ENCODE peak calls at places on chromosomes 13 and 19, in five cellular contexts. Y, H, M, D and N are unnamed samples.

GRCh38 chr13:111296417-111296816 is 24.0 kb upstream of the TEX29 start:
- DNase-seq in Y (no peak), H (no peak), M (no peak), D (no peak), N (no peak)

GRCh38 chr13:99655351-99656091 is 154.2 kb downstream of the TM9SF2 start:
- DNase-seq in Y (no peak), H (no peak), M (peak; percentile 9), D (no peak), N (peak; percentile 57)

GRCh38 chr13:21884299-21884878 is 213.5 kb downstream of the FGF9 start:
- DNase-seq in Y (no peak), H (no peak), M (no peak), D (no peak), N (no peak)

GRCh38 chr19:42267644-42268141 is 1.4 kb upstream of the CIC start:
- DNase-seq in Y (no peak), H (no peak), M (no peak), D (no peak), N (peak; percentile 70)

GRCh38 chr13:108924154-108924940 is 294.9 kb downstream of the MYO16 start:
- DNase-seq in Y (no peak), H (no peak), M (peak; percentile 81), D (no peak), N (peak; percentile 47)

GRCh38 chr13:32087955-32088747 is 56.6 kb downstream of the FRY start:
- DNase-seq in Y (no peak), H (no peak), M (peak; percentile 5), D (no peak), N (no peak)

GRCh38 chr19:52070496-52070895 is 21.9 kb upstream of the ZNF432 start:
- DNase-seq in Y (no peak), H (no peak), M (no peak), D (no peak), N (peak; percentile 92)

GRCh38 chr19:50171752-50172151 is 8.7 kb upstream of the IZUMO2 start:
- DNase-seq in Y (no peak), H (no peak), M (no peak), D (no peak), N (no peak)

GRCh38 chr19:21581646-21582045 is 76.2 kb downstream of the ZNF429 start:
- DNase-seq in Y (no peak), H (no peak), M (no peak), D (no peak), N (no peak)

GRCh38 chr13:102913924-102914628 is 68.2 kb downstream of the ERCC5 start:
- DNase-seq in Y (no peak), H (no peak), M (no peak), D (no peak), N (no peak)

GRCh38 chr19:8423821-8424223 is 10.7 kb downstream of the MARCHF2 start:
- DNase-seq in Y (peak; percentile 66), H (peak; percentile 41), M (peak; percentile 99), D (no peak), N (peak; percentile 99)

GRCh38 chr19:56617531-56617930 is 22.4 kb downstream of the ZNF71 start:
- DNase-seq in Y (no peak), H (no peak), M (no peak), D (no peak), N (no peak)

GRCh38 chr19:56622374-56622773 is 20.6 kb upstream of the SMIM17 start:
- DNase-seq in Y (no peak), H (no peak), M (no peak), D (no peak), N (no peak)

GRCh38 chr19:56625708-56626107 is 17.3 kb upstream of the SMIM17 start:
- DNase-seq in Y (no peak), H (no peak), M (no peak), D (no peak), N (no peak)

GRCh38 chr19:56619131-56619530 is 23.8 kb upstream of the SMIM17 start:
- DNase-seq in Y (no peak), H (no peak), M (no peak), D (no peak), N (no peak)

DNA sequence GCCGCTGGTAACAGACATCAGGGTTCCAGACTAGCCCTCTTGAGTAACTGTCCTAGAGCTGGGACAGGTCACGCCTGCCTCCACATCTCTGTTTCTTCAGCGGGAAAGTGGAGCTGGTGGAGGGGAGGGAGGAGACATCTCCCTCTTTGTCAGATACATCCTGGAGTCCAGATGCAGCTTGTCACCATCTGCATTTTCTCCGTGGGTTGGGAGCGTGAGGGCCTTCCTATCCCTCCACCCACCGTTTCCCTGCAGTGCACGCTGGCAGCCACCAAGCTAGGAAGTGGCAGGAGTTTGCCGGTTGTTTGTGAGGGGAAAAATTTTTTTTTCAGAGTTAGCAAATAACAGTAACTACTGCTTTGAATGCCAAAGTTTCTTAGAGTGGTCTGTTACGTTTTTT is 20.0 kb upstream of the SMIM17 start:
- DNase-seq in Y (no peak), H (no peak), M (no peak), D (no peak), N (no peak)
- H2BK12ac ChIP-seq in Y (no peak overlapping the region), H (no peak overlapping the region), M (no peak overlapping the region), D (no peak overlapping the region), N (no peak overlapping the region)

GRCh38 chr19:13784731-13785452 is 10.4 kb upstream of the ZSWIM4 start:
- DNase-seq in Y (peak; percentile 85), H (no peak), M (peak; percentile 66), D (peak; percentile 88), N (peak; percentile 79)
- H3K4ac ChIP-seq in Y (no peak overlapping the region), H (no peak overlapping the region), M (peak overlapping the region; percentile 57), D (no peak overlapping the region), N (peak overlapping the region; percentile 80)

GRCh38 chr13:51318876-51319275 is 20.6 kb upstream of the SERPINE3 start:
- DNase-seq in Y (no peak), H (no peak), M (no peak), D (no peak), N (peak; percentile 86)

GRCh38 chr13:51323824-51324511 is 15.5 kb upstream of the SERPINE3 start:
- DNase-seq in Y (no peak), H (no peak), M (no peak), D (no peak), N (no peak)

GRCh38 chr13:51324714-51325440 is 14.6 kb upstream of the SERPINE3 start:
- DNase-seq in Y (peak; percentile 71), H (no peak), M (no peak), D (no peak), N (no peak)

GRCh38 chr13:51325837-51326236 is 13.7 kb upstream of the SERPINE3 start:
- DNase-seq in Y (no peak), H (no peak), M (no peak), D (no peak), N (no peak)

DNA sequence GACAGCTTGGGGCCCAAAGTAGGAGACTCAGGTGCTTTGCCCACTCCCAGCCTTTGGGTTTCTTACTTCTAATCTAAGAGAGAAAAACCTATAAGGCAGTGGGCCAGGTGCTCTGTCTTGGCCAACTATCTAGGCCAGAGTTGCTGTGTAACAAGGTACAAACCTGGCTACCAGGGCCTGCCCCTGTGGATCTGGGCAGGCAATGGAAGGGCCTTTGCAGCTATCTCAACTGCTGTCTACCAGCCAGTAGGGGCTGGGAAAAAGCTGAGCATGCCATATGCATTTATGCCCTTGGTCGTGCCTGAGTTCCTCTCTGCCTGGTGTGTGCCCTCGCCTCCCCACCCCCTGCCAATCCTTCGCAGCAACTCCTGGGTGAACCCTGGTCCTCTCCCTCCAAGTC is 16.7 kb upstream of the SERPINE3 start:
- DNase-seq in Y (no peak), H (no peak), M (no peak), D (no peak), N (no peak)
- H2BK12ac ChIP-seq in Y (no peak overlapping the region), H (peak overlapping the region; percentile 16), M (no peak overlapping the region), D (peak overlapping the region; percentile 46), N (no peak overlapping the region)

GRCh38 chr19:47778954-47779351 is 450 bp downstream of the SELENOW start:
- DNase-seq in Y (no peak), H (no peak), M (peak; percentile 22), D (no peak), N (no peak)
- H3K4ac ChIP-seq in Y (no peak overlapping the region), H (no peak overlapping the region), M (peak overlapping the region; percentile 5), D (peak overlapping the region; percentile 44), N (peak overlapping the region; percentile 75)

DNA sequence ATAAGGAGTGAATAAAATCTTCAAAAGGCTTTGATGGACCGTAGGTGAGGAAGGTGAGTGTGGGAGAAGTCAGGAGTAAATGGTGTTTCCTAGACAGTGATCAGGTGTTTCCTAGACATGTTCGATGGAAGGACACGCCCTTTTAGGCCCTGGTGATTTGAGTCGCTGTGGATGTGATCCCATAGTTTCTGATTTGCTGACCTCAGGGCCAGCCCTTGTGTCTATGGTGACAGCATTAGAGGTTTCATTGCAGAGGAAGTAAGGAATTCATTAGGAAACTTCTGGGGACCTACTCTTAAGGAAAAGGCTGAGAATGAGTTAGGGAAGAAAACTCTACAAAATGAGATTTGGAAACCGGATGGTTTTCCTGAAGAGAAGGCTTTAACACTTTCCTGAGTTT is 31.5 kb upstream of the RNF113B start:
- DNase-seq in Y (no peak), H (no peak), M (peak; percentile 40), D (no peak), N (no peak)
- H2BK12ac ChIP-seq in Y (no peak overlapping the region), H (no peak overlapping the region), M (no peak overlapping the region), D (no peak overlapping the region), N (no peak overlapping the region)

GRCh38 chr19:40005670-40006272 is 8.9 kb downstream of the ZNF546 start:
- DNase-seq in Y (no peak), H (no peak), M (no peak), D (no peak), N (no peak)

GRCh38 chr19:40009674-40010073 is 12.8 kb downstream of the ZNF546 start:
- DNase-seq in Y (no peak), H (no peak), M (no peak), D (no peak), N (no peak)

DNA sequence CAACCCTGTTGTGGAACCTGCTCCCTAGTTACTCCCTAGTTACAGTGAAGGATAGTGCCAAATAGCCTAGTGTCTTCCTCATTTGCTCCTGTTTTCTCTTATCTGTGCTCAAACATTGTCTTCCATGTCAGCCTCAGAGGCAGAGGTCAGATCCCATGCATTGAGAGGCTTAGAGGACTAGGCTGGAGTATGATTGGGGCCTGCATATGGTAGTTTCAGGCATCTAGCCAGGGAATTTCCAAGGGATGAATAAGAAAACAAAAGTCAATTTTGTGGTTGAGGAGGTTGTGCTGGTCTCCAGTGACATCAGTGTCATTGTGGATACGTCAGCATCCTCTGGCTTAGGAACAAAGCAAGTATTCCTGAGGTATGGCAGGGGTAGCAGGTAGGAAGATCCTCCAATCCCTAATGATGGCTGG is 9.4 kb downstream of the ZNF546 start:
- DNase-seq in Y (no peak), H (no peak), M (peak; percentile 29), D (no peak), N (no peak)
- H3K4ac ChIP-seq in Y (no peak overlapping the region), H (no peak overlapping the region), M (no peak overlapping the region), D (no peak overlapping the region), N (no peak overlapping the region)

DNA sequence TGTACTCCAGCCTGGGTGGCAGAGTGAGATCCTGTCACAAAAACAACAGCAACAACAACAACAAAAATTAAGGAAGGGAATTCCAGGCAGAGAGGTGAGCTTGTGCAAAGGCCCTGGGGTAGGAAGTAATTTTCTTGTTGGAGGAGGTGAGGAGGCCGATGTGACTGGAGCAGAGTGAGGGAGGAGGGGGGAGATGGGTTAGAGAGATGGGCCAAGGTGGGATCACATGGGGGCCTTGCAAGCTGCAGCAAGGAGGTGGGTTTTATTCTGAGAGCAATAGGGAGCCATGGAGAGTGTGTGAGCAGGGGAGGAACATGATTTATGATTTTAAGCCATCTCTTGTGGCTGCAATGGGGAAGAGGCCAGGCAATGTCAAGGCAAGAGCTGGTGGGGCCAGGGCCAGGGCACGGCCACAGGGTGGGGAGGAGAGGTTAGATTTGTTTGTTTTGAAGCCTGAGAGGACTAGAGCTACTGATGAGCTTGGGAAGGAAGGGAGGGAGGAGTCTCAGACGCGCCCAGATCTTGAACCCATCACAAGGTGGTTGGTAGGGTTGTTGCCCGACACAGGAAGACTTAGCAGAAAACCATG is 12.5 kb upstream of the COMP start:
- DNase-seq in Y (no peak), H (no peak), M (no peak), D (no peak), N (no peak)
- H2BK12ac ChIP-seq in Y (no peak overlapping the region), H (no peak overlapping the region), M (no peak overlapping the region), D (no peak overlapping the region), N (no peak overlapping the region)